ENCODE peak calls at places on chromosomes 4 and X, in eight cellular contexts. F is choroid plexus epithelial cell; T is transverse colon; I is NCI-H2171 treated with DMSO at 0.1 percent for 48 hours; R is activated naive CD8-positive, alpha-beta T cell treated with anti-CD3 and anti-CD28 coated beads, Interleukin-2, amount 50 U/mL, for 16 hours; W is nephron progenitor cell; V is caudate nucleus; K is stimulated activated CD8-positive, alpha-beta memory T cell treated with anti-CD3 and anti-CD28 coated beads, Interleukin-2, amount 100 ng/mL, for 1 hour. C is an unnamed sample.

GRCh38 chrX:12174358-12174757 is 36.1 kb downstream of the FRMPD4 start:
- DNase-seq in V (no peak), K (no peak), I (no peak), R (no peak), T (no peak), W (no peak), F (no peak), C (no peak)

GRCh38 chr4:76087007-76087769 is 12.7 kb downstream of the ART3 start:
- DNase-seq in I (peak), W (peak), R (no peak), T (peak), V (peak), K (no peak), F (peak), C (peak)

GRCh38 chrX:115459883-115460564 is 101.0 kb upstream of the PLS3 start:
- DNase-seq in T (no peak), V (no peak), K (no peak), F (peak), R (no peak), W (no peak), I (no peak), C (no peak)

GRCh38 chr4:148510211-148510610 is 68.0 kb upstream of the NR3C2 start:
- DNase-seq in W (no peak), I (no peak), V (no peak), T (no peak), R (no peak), K (no peak), F (no peak), C (no peak)

GRCh38 chr4:107247738-107248137 is 211.6 kb upstream of the DKK2 start:
- DNase-seq in T (no peak), I (no peak), F (no peak), R (no peak), W (no peak), K (no peak), V (no peak), C (no peak)

GRCh38 chr4:76212851-76213414 is 691 bp downstream of the SCARB2 start:
- DNase-seq in K (no peak), I (peak), W (no peak), T (peak), F (peak), R (no peak), V (peak), C (peak)

GRCh38 chr4:8238061-8238511 is 31.5 kb upstream of the HTRA3 start:
- DNase-seq in K (no peak), V (no peak), R (no peak), F (no peak), T (peak), I (peak), W (no peak), C (peak)

GRCh38 chrX:153703036-153703370 is 15.3 kb downstream of the SLC6A8 start:
- DNase-seq in T (peak), F (peak), K (no peak), R (no peak), V (no peak), I (no peak), W (no peak), C (no peak)

GRCh38 chr4:158769175-158769831 is 477 bp downstream of the FNIP2 start:
- DNase-seq in K (peak), T (peak), V (peak), W (peak), F (peak), I (no peak), R (no peak), C (peak)

GRCh38 chr4:121822796-121823504 is 733 bp downstream of the CCNA2 start:
- DNase-seq in V (no peak), K (no peak), I (peak), F (peak), W (peak), R (no peak), T (peak), C (peak)

GRCh38 chrX:81874807-81875206 is 672.9 kb downstream of the SH3BGRL start:
- DNase-seq in W (no peak), V (no peak), R (no peak), K (no peak), F (no peak), I (no peak), T (no peak), C (no peak)

GRCh38 chr4:91837608-91838029 is 466.1 kb upstream of the GRID2 start:
- DNase-seq in T (no peak), V (no peak), W (no peak), F (peak), K (no peak), I (no peak), R (no peak), C (no peak)

GRCh38 chr4:88938138-88938537 is 118.8 kb downstream of the FAM13A start:
- DNase-seq in K (no peak), I (no peak), V (no peak), T (no peak), R (no peak), W (no peak), F (peak), C (peak)

GRCh38 chr4:53476232-53477037 is 99.0 kb downstream of the FIP1L1 start:
- DNase-seq in K (no peak), W (no peak), I (no peak), R (no peak), F (peak), T (no peak), V (no peak), C (no peak)

GRCh38 chr4:126915999-126916625 is 716.6 kb upstream of the INTU start:
- DNase-seq in K (no peak), R (no peak), V (no peak), F (peak), T (no peak), W (no peak), I (peak), C (no peak)

C was measured in NCI-H69.